ENCODE peak calls at places on chromosomes 11 and 22, in four cellular contexts. S is transverse colon, G is HFFc6, Q is mesendoderm. E is an unnamed sample.
A peak's percentile ranks its signal among the peaks of the same experiment; 100 is the strongest.

GRCh38 chr22:30742291-30743256 is 47.9 kb downstream of the OSBP2 start:
- DNase-seq in Q (no peak), G (no peak), S (no peak), E (no peak)

GRCh38 chr11:78156081-78156844 is 16.8 kb upstream of the ALG8 start:
- DNase-seq in S (no peak), G (no peak), Q (no peak), E (peak; percentile 11)

GRCh38 chr11:16286095-16286494 is 70.3 kb downstream of the SOX6 start:
- DNase-seq in Q (no peak), S (no peak), G (no peak), E (no peak)

GRCh38 chr11:9260182-9261146 is 4.7 kb downstream of the DENND5A start:
- DNase-seq in Q (no peak), G (no peak), S (no peak), E (no peak)

GRCh38 chr22:37545703-37546435 is 14.4 kb upstream of the CDC42EP1 start:
- DNase-seq in S (peak; percentile 92), G (peak; percentile 90), Q (peak; percentile 97), E (peak; percentile 85)

GRCh38 chr22:49733631-49734030 is 94.0 kb downstream of the BRD1 start:
- DNase-seq in G (no peak), Q (no peak), S (no peak), E (no peak)

GRCh38 chr11:19359425-19360000 is 118.8 kb upstream of the E2F8 start:
- DNase-seq in G (peak; percentile 46), S (no peak), Q (no peak), E (peak; percentile 66)

GRCh38 chr22:26563022-26563421 is 26.9 kb downstream of the TPST2 start:
- DNase-seq in Q (peak; percentile 74), G (no peak), S (no peak), E (no peak)

GRCh38 chr11:44634401-44635281 is 69.2 kb downstream of the CD82 start:
- DNase-seq in G (peak; percentile 16), S (peak; percentile 51), Q (peak; percentile 94), E (no peak)

GRCh38 chr11:58659910-58660570 is 37.6 kb downstream of the CNTF start:
- DNase-seq in S (no peak), Q (no peak), G (no peak), E (no peak)